ENCODE peak calls at places on chromosome 3, in ten cellular contexts. S, B, U, F, Q, V, N, H, C and O are unnamed samples. For H3K27me3, the result is how much of the 10 kb centered on the place peaks cover.

GRCh38 chr3:23508464-23508863 is 297.3 kb upstream of the UBE2E1 start:
- DNase-seq in F (no peak), H (no peak), N (no peak), B (no peak), C (no peak), S (no peak), U (no peak), V (no peak), Q (no peak), O (no peak)

GRCh38 chr3:171564723-171565122 is 104.5 kb upstream of the TNIK start:
- DNase-seq in B (no peak), U (no peak), C (no peak), F (no peak), S (no peak), H (no peak), Q (no peak), V (no peak), N (no peak), O (no peak)

GRCh38 chr3:13296662-13297061 is 123.5 kb downstream of the NUP210 start:
- DNase-seq in F (peak), N (no peak), S (no peak), H (peak), U (no peak), V (no peak), B (no peak), Q (no peak), C (no peak), O (no peak)

GRCh38 chr3:63656791-63657190 is 4.3 kb downstream of the SNTN start:
- DNase-seq in F (no peak), H (no peak), C (no peak), B (no peak), S (no peak), V (no peak), U (no peak), N (no peak), Q (no peak), O (no peak)

GRCh38 chr3:197009532-197010019 is 20.0 kb downstream of the MELTF start:
- DNase-seq in F (no peak), B (no peak), U (no peak), C (no peak), V (no peak), Q (no peak), S (no peak), N (no peak), H (no peak), O (no peak)

GRCh38 chr3:99084825-99085224 is 183.3 kb upstream of the DCBLD2 start:
- DNase-seq in C (no peak), N (no peak), S (no peak), V (no peak), Q (no peak), H (no peak), F (no peak), B (no peak), U (no peak), O (no peak)

GRCh38 chr3:161221881-161222600 is 930 bp downstream of the NMD3 start:
- DNase-seq in H (no peak), F (peak), Q (no peak), B (no peak), C (no peak), U (no peak), S (peak), N (no peak), V (no peak), O (peak)

GRCh38 chr3:161291191-161291901 is 70.2 kb downstream of the NMD3 start:
- DNase-seq in S (no peak), U (no peak), H (no peak), F (no peak), V (no peak), C (no peak), N (peak), B (no peak), Q (peak), O (no peak)

GRCh38 chr3:129323651-129324294 is 45.1 kb downstream of the HMCES start:
- DNase-seq in U (no peak), C (no peak), N (no peak), H (no peak), V (no peak), Q (no peak), F (no peak), S (no peak), B (peak), O (no peak)

GRCh38 chr3:63706321-63707085 is 54.0 kb downstream of the SNTN start:
- DNase-seq in U (no peak), F (no peak), N (no peak), S (no peak), C (no peak), H (no peak), Q (no peak), B (no peak), V (no peak), O (no peak)

GRCh38 chr3:143763568-143764162 is 84.6 kb downstream of the SLC9A9 start:
- DNase-seq in U (no peak), N (no peak), V (no peak), C (no peak), S (no peak), F (no peak), Q (no peak), H (no peak), B (no peak), O (no peak)

GRCh38 chr3:185153861-185154629 is 1.2 kb upstream of the C3orf70 start:
- DNase-seq in F (no peak), V (no peak), H (no peak), B (no peak), C (peak), N (no peak), U (no peak), S (peak), Q (no peak), O (no peak)

GRCh38 chr3:195011231-195011834 is 259.6 kb downstream of the XXYLT1 start:
- DNase-seq in N (no peak), B (no peak), Q (no peak), C (no peak), S (no peak), V (no peak), F (no peak), U (no peak), H (no peak), O (peak)
- H3K27me3 ChIP-seq in N (under half), B (under half), Q (under half), C (half or more), S (under half), V (under half), F (under half), U (under half), H (under half), O (under half)

GRCh38 chr3:71062920-71063767 is 520.4 kb downstream of the FOXP1 start:
- DNase-seq in B (no peak), V (no peak), S (no peak), C (no peak), U (no peak), N (no peak), F (no peak), Q (no peak), H (no peak), O (no peak)

GRCh38 chr3:71061037-71061436 is 522.5 kb downstream of the FOXP1 start:
- DNase-seq in S (no peak), B (no peak), U (no peak), Q (no peak), V (no peak), C (no peak), F (no peak), H (no peak), N (no peak), O (no peak)

GRCh38 chr3:71063768-71064287 is 519.7 kb downstream of the FOXP1 start:
- DNase-seq in H (peak), Q (no peak), C (peak), S (peak), V (peak), B (peak), F (no peak), U (no peak), N (peak), O (peak)

GRCh38 chr3:71061581-71061980 is 521.9 kb downstream of the FOXP1 start:
- DNase-seq in S (no peak), U (no peak), N (no peak), C (no peak), F (no peak), B (no peak), H (no peak), V (no peak), Q (no peak), O (no peak)

GRCh38 chr3:71062037-71062919 is 521.2 kb downstream of the FOXP1 start:
- DNase-seq in B (no peak), C (no peak), F (no peak), V (no peak), H (no peak), S (no peak), Q (no peak), N (no peak), U (no peak), O (no peak)
- H3K4me3 ChIP-seq in B (peak), C (peak), F (no peak), V (peak), H (peak), S (peak), Q (no peak), N (peak), U (peak), O (peak)

GRCh38 chr3:42267878-42268277 is 1.9 kb upstream of the CCK start:
- DNase-seq in Q (no peak), V (no peak), N (no peak), S (no peak), F (no peak), B (no peak), H (no peak), U (no peak), C (no peak), O (no peak)

GRCh38 chr3:42273351-42273750 is 7.4 kb upstream of the CCK start:
- DNase-seq in U (no peak), C (no peak), H (no peak), Q (no peak), S (no peak), F (no peak), V (no peak), N (no peak), B (no peak), O (no peak)

GRCh38 chr3:42269647-42270046 is 3.7 kb upstream of the CCK start:
- DNase-seq in V (no peak), S (no peak), H (no peak), N (no peak), F (no peak), B (no peak), C (no peak), Q (no peak), U (no peak), O (no peak)

GRCh38 chr3:42271786-42272185 is 5.8 kb upstream of the CCK start:
- DNase-seq in H (no peak), Q (no peak), N (no peak), C (no peak), S (no peak), U (no peak), V (no peak), F (no peak), B (no peak), O (no peak)

DNA sequence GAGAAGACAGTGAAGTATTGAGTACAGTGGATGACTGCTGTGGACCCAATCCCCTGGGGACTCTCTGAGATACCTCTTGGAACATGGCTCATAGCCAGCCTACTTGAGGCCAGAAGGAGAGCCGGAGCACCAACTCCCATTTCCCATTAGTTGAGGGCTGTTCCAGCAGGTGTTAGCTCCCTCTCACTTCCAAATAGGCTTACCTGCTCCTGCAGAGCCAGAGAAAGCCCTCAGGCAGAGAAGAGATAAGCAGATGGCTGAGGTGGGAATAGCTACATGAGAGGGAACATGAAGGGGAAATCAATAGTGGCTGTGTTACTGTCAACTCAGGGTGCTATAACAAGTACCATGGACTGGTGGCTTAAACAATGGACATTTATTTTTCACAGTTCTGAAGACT is 4.6 kb upstream of the CCK start:
- DNase-seq in F (no peak), V (no peak), N (no peak), H (no peak), B (no peak), C (no peak), S (no peak), U (no peak), Q (no peak), O (no peak)
- H3K27me3 ChIP-seq in F (under half), V (half or more), N (under half), H (under half), B (under half), C (under half), S (under half), U (under half), Q (under half), O (half or more)

GRCh38 chr3:32076566-32076965 is 29.9 kb upstream of the GPD1L start:
- DNase-seq in F (no peak), B (no peak), H (no peak), V (no peak), N (no peak), Q (no peak), U (no peak), S (no peak), C (no peak), O (no peak)

GRCh38 chr3:32078085-32078634 is 28.3 kb upstream of the GPD1L start:
- DNase-seq in C (no peak), N (no peak), V (no peak), H (no peak), B (no peak), Q (no peak), U (no peak), F (no peak), S (no peak), O (no peak)

GRCh38 chr3:32082727-32083126 is 23.7 kb upstream of the GPD1L start:
- DNase-seq in Q (no peak), B (no peak), H (no peak), U (no peak), S (no peak), N (peak), F (no peak), V (no peak), C (no peak), O (no peak)

GRCh38 chr3:32078864-32079263 is 27.6 kb upstream of the GPD1L start:
- DNase-seq in V (no peak), U (no peak), S (no peak), F (no peak), H (no peak), Q (no peak), N (no peak), B (no peak), C (no peak), O (no peak)

DNA sequence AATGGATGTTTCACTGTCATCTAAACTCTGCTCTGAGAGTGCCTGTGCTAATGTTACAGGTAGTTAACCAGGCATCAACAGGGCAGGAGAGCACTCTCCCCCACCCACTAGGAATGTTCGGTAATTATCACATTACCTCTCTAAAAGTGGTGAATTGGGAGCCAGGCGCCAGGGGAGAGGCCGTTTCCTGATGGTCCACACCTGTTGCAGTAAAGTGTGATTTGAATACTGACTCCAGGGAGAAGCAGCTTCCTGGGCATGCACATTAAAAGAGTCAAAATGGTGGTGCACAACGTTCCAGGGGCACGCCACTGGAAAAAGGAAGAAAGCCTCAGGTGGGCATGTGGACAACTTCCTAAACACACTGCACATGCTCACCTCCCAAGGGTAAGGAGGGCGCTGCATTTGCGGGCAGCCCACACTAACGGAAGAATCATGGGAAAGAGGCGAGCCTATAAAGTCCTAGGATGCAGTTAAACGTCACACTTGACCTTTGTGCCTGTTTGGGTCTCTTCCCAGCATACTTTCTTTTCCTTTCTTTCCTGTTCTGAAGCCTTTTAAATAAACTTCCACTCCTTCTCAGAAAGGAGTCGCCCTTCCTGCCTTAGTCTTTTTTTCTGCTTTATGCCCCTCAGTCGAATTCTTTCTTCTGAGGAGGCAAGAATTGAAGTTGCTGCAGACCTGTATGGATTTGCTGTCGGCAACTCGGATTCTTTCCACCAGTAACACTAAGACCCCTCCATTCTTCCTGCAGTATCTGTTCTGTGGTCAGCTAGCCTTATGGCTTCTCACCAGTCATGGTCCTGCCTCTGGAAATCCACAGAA is 28.9 kb upstream of the GPD1L start:
- DNase-seq in Q (no peak), U (no peak), V (no peak), B (no peak), C (peak), F (no peak), N (no peak), H (no peak), S (no peak), O (no peak)
- H3K4me3 ChIP-seq in Q (no peak), U (peak), V (peak), B (no peak), C (peak), F (no peak), N (no peak), H (no peak), S (no peak), O (no peak)

GRCh38 chr3:187292631-187293513 is 1.3 kb upstream of the MASP1 start:
- DNase-seq in C (no peak), N (no peak), Q (no peak), F (no peak), V (peak), U (no peak), H (no peak), S (peak), B (no peak), O (no peak)

GRCh38 chr3:187292186-187292585 is 649 bp upstream of the MASP1 start:
- DNase-seq in N (no peak), U (no peak), F (no peak), B (peak), C (no peak), S (no peak), H (no peak), Q (no peak), V (no peak), O (no peak)

GRCh38 chr3:187291512-187292132 is at the start of gene MASP1:
- DNase-seq in C (peak), Q (no peak), F (no peak), B (peak), V (peak), H (no peak), S (peak), N (no peak), U (peak), O (no peak)

GRCh38 chr3:187293977-187294376 is 2.4 kb upstream of the MASP1 start:
- DNase-seq in H (no peak), Q (no peak), N (no peak), C (no peak), U (no peak), V (no peak), F (no peak), B (no peak), S (no peak), O (no peak)

GRCh38 chr3:187293514-187293870 is 2.0 kb upstream of the MASP1 start:
- DNase-seq in Q (no peak), F (no peak), S (no peak), V (no peak), C (no peak), U (no peak), B (no peak), H (no peak), N (no peak), O (no peak)
- H3K27me3 ChIP-seq in Q (under half), F (under half), S (under half), V (under half), C (under half), U (under half), B (under half), H (under half), N (under half), O (under half)

GRCh38 chr3:139540686-139541085 is 1.1 kb upstream of the RBP1 start:
- DNase-seq in H (no peak), Q (no peak), U (no peak), F (no peak), S (no peak), V (no peak), B (no peak), C (no peak), N (no peak), O (no peak)
- H3K4me3 ChIP-seq in H (no peak), Q (peak), U (peak), F (no peak), S (peak), V (peak), B (peak), C (peak), N (peak), O (no peak)

GRCh38 chr3:126912491-126913195 is 70.3 kb upstream of the PLXNA1 start:
- DNase-seq in H (no peak), B (no peak), V (no peak), U (no peak), S (no peak), F (no peak), Q (no peak), N (no peak), C (no peak), O (no peak)
- H3K27me3 ChIP-seq in H (under half), B (under half), V (under half), U (under half), S (under half), F (under half), Q (under half), N (under half), C (under half), O (half or more)

GRCh38 chr3:65952842-65953241 is 85.9 kb downstream of the MAGI1 start:
- DNase-seq in N (no peak), V (no peak), H (no peak), U (no peak), B (no peak), C (no peak), Q (no peak), F (no peak), S (no peak), O (no peak)
- H3K4me3 ChIP-seq in N (no peak), V (peak), H (no peak), U (no peak), B (no peak), C (peak), Q (peak), F (no peak), S (no peak), O (no peak)